ENCODE peak calls at places on chromosomes 3 and 15, in seven cellular contexts. One of them, this sample, is unnamed.

GRCh38 chr3:163521261-163521660 is 1557.0 kb downstream of the SI start:
- DNase-seq in stomach: no peak
- DNase-seq in thoracic aorta: no peak
- DNase-seq in GM23248: no peak
- DNase-seq in gastrocnemius medialis: no peak
- DNase-seq in tibial nerve: no peak
- DNase-seq in CD4-positive, alpha-beta memory T cell: no peak
- DNase-seq in this sample: no peak

GRCh38 chr15:77855871-77856270 is 221.6 kb downstream of the TBC1D2B start:
- DNase-seq in stomach: no peak
- DNase-seq in thoracic aorta: no peak
- DNase-seq in GM23248: no peak
- DNase-seq in gastrocnemius medialis: no peak
- DNase-seq in tibial nerve: no peak
- DNase-seq in CD4-positive, alpha-beta memory T cell: no peak
- DNase-seq in this sample: no peak

GRCh38 chr15:92438471-92438870 is 44.8 kb downstream of the ST8SIA2 start:
- DNase-seq in stomach: no peak
- DNase-seq in thoracic aorta: no peak
- DNase-seq in GM23248: no peak
- DNase-seq in gastrocnemius medialis: no peak
- DNase-seq in tibial nerve: no peak
- DNase-seq in CD4-positive, alpha-beta memory T cell: no peak
- DNase-seq in this sample: no peak

GRCh38 chr3:173396191-173397041 is 1.1 kb upstream of the NLGN1 start:
- DNase-seq in stomach: no peak
- DNase-seq in thoracic aorta: no peak
- DNase-seq in GM23248: peak; percentile 36
- DNase-seq in gastrocnemius medialis: no peak
- DNase-seq in tibial nerve: peak; percentile 6
- DNase-seq in CD4-positive, alpha-beta memory T cell: no peak
- DNase-seq in this sample: no peak

GRCh38 chr15:73081321-73081958 is 29.2 kb downstream of the NEO1 start:
- DNase-seq in stomach: no peak
- DNase-seq in thoracic aorta: no peak
- DNase-seq in GM23248: peak; percentile 77
- DNase-seq in gastrocnemius medialis: no peak
- DNase-seq in tibial nerve: peak; percentile 48
- DNase-seq in CD4-positive, alpha-beta memory T cell: peak; percentile 40
- DNase-seq in this sample: no peak

GRCh38 chr3:53938645-53939044 is 47.0 kb upstream of the SELENOK start:
- DNase-seq in stomach: peak; percentile 43
- DNase-seq in thoracic aorta: no peak
- DNase-seq in GM23248: peak; percentile 74
- DNase-seq in gastrocnemius medialis: peak; percentile 11
- DNase-seq in tibial nerve: peak; percentile 58
- DNase-seq in CD4-positive, alpha-beta memory T cell: peak; percentile 12
- DNase-seq in this sample: no peak

GRCh38 chr3:129888739-129889138 is 4.8 kb downstream of the TMCC1 start:
- DNase-seq in stomach: no peak
- DNase-seq in thoracic aorta: no peak
- DNase-seq in GM23248: peak; percentile 82
- DNase-seq in gastrocnemius medialis: no peak
- DNase-seq in tibial nerve: no peak
- DNase-seq in CD4-positive, alpha-beta memory T cell: no peak
- DNase-seq in this sample: no peak

GRCh38 chr3:126355251-126355650 is 2.0 kb downstream of the KLF15 start:
- DNase-seq in stomach: no peak
- DNase-seq in thoracic aorta: no peak
- DNase-seq in GM23248: no peak
- DNase-seq in gastrocnemius medialis: peak; percentile 33
- DNase-seq in tibial nerve: no peak
- DNase-seq in CD4-positive, alpha-beta memory T cell: no peak
- DNase-seq in this sample: no peak

GRCh38 chr3:153547984-153548383 is 386.0 kb downstream of the RAP2B start:
- DNase-seq in stomach: no peak
- DNase-seq in thoracic aorta: no peak
- DNase-seq in GM23248: no peak
- DNase-seq in gastrocnemius medialis: no peak
- DNase-seq in tibial nerve: no peak
- DNase-seq in CD4-positive, alpha-beta memory T cell: no peak
- DNase-seq in this sample: no peak

GRCh38 chr15:41483115-41483514 is 10.6 kb upstream of the ITPKA start:
- DNase-seq in stomach: no peak
- DNase-seq in thoracic aorta: no peak
- DNase-seq in GM23248: no peak
- DNase-seq in gastrocnemius medialis: no peak
- DNase-seq in tibial nerve: no peak
- DNase-seq in CD4-positive, alpha-beta memory T cell: peak; percentile 31
- DNase-seq in this sample: no peak

GRCh38 chr3:69784854-69785523 is 45.7 kb downstream of the MITF start:
- DNase-seq in stomach: no peak
- DNase-seq in thoracic aorta: peak; percentile 21
- DNase-seq in GM23248: peak; percentile 93
- DNase-seq in gastrocnemius medialis: peak; percentile 84
- DNase-seq in tibial nerve: no peak
- DNase-seq in CD4-positive, alpha-beta memory T cell: no peak
- DNase-seq in this sample: peak; percentile 79

GRCh38 chr3:194058189-194058571 is 77.8 kb upstream of the HES1 start:
- DNase-seq in stomach: peak; percentile 54
- DNase-seq in thoracic aorta: no peak
- DNase-seq in GM23248: peak; percentile 66
- DNase-seq in gastrocnemius medialis: peak; percentile 88
- DNase-seq in tibial nerve: no peak
- DNase-seq in CD4-positive, alpha-beta memory T cell: no peak
- DNase-seq in this sample: peak; percentile 43

GRCh38 chr15:76576526-76577279 is 240.1 kb downstream of the ISL2 start:
- DNase-seq in stomach: peak; percentile 90
- DNase-seq in thoracic aorta: peak; percentile 25
- DNase-seq in GM23248: peak; percentile 49
- DNase-seq in gastrocnemius medialis: peak; percentile 28
- DNase-seq in tibial nerve: peak; percentile 68
- DNase-seq in CD4-positive, alpha-beta memory T cell: no peak
- DNase-seq in this sample: peak; percentile 69

GRCh38 chr3:24684506-24685023 is 189.9 kb upstream of the THRB start:
- DNase-seq in stomach: no peak
- DNase-seq in thoracic aorta: no peak
- DNase-seq in GM23248: no peak
- DNase-seq in gastrocnemius medialis: peak; percentile 26
- DNase-seq in tibial nerve: no peak
- DNase-seq in CD4-positive, alpha-beta memory T cell: no peak
- DNase-seq in this sample: no peak

GRCh38 chr15:69398541-69398940 is 15.6 kb upstream of the KIF23 start:
- DNase-seq in stomach: no peak
- DNase-seq in thoracic aorta: no peak
- DNase-seq in GM23248: peak; percentile 75
- DNase-seq in gastrocnemius medialis: no peak
- DNase-seq in tibial nerve: no peak
- DNase-seq in CD4-positive, alpha-beta memory T cell: no peak
- DNase-seq in this sample: no peak

GRCh38 chr3:47380601-47381316 is at the start of gene PTPN23:
- DNase-seq in stomach: peak; percentile 99
- DNase-seq in thoracic aorta: peak; percentile 94
- DNase-seq in GM23248: peak; percentile 99
- DNase-seq in gastrocnemius medialis: peak; percentile 99
- DNase-seq in tibial nerve: peak; percentile 96
- DNase-seq in CD4-positive, alpha-beta memory T cell: peak; percentile 98
- DNase-seq in this sample: peak; percentile 99

GRCh38 chr3:47378869-47379268 is 2.0 kb upstream of the PTPN23 start:
- DNase-seq in stomach: no peak
- DNase-seq in thoracic aorta: no peak
- DNase-seq in GM23248: no peak
- DNase-seq in gastrocnemius medialis: no peak
- DNase-seq in tibial nerve: no peak
- DNase-seq in CD4-positive, alpha-beta memory T cell: no peak
- DNase-seq in this sample: no peak

GRCh38 chr3:47379488-47379899 is 1.3 kb upstream of the PTPN23 start:
- DNase-seq in stomach: no peak
- DNase-seq in thoracic aorta: no peak
- DNase-seq in GM23248: no peak
- DNase-seq in gastrocnemius medialis: no peak
- DNase-seq in tibial nerve: no peak
- DNase-seq in CD4-positive, alpha-beta memory T cell: no peak
- DNase-seq in this sample: no peak

GRCh38 chr3:47380026-47380600 is 708 bp upstream of the PTPN23 start:
- DNase-seq in stomach: no peak
- DNase-seq in thoracic aorta: no peak
- DNase-seq in GM23248: no peak
- DNase-seq in gastrocnemius medialis: no peak
- DNase-seq in tibial nerve: no peak
- DNase-seq in CD4-positive, alpha-beta memory T cell: no peak
- DNase-seq in this sample: no peak

DNA sequence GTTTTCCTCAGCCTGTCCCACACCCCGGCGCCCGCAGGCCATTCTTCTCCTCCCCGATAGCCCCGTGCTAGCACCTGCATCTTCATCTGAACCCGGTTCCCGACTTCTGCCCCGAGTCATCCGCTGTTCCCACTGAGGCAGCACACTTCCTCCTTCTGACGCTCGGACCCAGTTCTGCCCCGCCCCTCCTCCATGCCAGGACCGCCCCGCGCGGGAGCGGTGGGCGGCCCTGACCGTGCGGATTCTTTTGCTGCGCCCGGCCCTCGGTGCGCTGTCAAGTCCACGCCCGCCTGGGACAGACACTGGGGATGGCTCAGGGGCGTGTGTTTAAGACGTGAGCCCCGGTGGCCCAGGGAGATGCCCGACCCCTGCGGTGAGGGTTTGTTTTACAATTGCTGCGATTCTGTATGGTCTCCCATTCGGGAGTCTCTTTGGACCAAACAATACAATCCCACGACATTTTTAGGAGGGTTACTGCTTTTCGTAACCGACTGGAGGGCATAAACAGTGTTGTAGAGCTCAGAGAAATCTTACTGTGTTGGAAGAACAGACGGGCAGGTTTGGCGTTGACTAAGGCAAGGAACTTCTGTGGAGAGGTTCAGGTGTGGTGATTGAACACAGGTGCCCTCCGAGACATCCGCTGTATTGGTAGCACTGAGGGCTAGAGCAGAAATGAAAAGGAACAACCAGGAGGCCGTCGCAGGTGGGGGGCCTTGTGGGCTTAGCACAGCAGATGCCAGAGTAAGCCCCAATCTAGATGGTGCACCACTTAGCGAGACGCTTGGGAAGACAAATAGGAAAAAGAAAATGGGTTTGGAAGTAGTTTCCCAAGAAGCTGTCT is 716 bp downstream of the PTPN23 start:
- DNase-seq in stomach: peak; percentile 82
- DNase-seq in thoracic aorta: peak; percentile 56
- DNase-seq in GM23248: peak; percentile 97
- DNase-seq in gastrocnemius medialis: peak; percentile 74
- DNase-seq in tibial nerve: peak; percentile 80
- DNase-seq in CD4-positive, alpha-beta memory T cell: peak; percentile 49
- DNase-seq in this sample: peak; percentile 86
- H3K4me1 ChIP-seq in stomach: peaks cover 82% of the 10 kb centered on the region
- H3K4me1 ChIP-seq in thoracic aorta: peaks cover 11% of the 10 kb centered on the region
- H3K4me1 ChIP-seq in GM23248: peaks cover 12% of the 10 kb centered on the region
- H3K4me1 ChIP-seq in gastrocnemius medialis: peaks cover 44% of the 10 kb centered on the region
- H3K4me1 ChIP-seq in tibial nerve: peaks cover 18% of the 10 kb centered on the region
- H3K4me1 ChIP-seq in CD4-positive, alpha-beta memory T cell: peaks cover 43% of the 10 kb centered on the region
- H3K4me1 ChIP-seq in this sample: peaks cover 8% of the 10 kb centered on the region

DNA sequence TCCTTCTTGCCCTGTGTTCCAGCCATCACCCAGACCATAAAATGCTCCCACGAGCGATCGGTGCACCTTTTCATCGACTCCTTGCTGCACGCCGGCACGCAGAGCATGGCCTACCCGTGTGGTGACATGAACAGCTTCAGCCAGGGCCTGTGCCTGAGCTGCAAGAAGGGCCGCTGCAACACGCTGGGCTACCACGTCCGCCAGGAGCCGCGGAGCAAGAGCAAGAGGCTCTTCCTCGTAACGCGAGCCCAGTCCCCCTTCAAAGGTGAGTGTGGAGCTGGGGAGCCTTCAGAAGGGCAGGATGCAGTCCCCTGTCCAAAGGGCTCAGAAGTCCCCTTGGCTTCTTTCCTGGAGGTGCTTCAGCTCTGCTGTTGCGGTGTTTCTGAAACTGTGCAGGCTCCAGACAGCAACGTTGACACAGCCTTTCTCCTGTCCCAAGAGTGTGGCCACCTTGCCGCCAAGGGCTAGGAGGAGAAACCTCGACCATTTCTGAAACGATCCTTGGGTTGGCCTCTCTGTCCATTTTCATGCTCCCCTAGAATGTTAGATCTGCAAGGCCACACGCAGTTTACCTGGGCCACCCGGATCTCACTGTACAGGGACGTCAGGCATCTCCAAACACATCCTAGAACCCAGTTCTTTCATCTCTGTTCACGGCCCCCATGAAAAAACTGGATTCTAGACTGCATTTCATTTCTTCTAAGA is 116.7 kb downstream of the LIPC start:
- DNase-seq in stomach: peak; percentile 11
- DNase-seq in thoracic aorta: no peak
- DNase-seq in GM23248: no peak
- DNase-seq in gastrocnemius medialis: no peak
- DNase-seq in tibial nerve: no peak
- DNase-seq in CD4-positive, alpha-beta memory T cell: no peak
- DNase-seq in this sample: no peak
- H3K4me1 ChIP-seq in stomach: peaks cover 29% of the 10 kb centered on the region
- H3K4me1 ChIP-seq in thoracic aorta: peaks cover 12% of the 10 kb centered on the region
- H3K4me1 ChIP-seq in GM23248: peaks cover 40% of the 10 kb centered on the region
- H3K4me1 ChIP-seq in gastrocnemius medialis: peaks cover 36% of the 10 kb centered on the region
- H3K4me1 ChIP-seq in tibial nerve: peaks cover 18% of the 10 kb centered on the region
- H3K4me1 ChIP-seq in CD4-positive, alpha-beta memory T cell: peaks cover 19% of the 10 kb centered on the region
- H3K4me1 ChIP-seq in this sample: peaks cover 4% of the 10 kb centered on the region

GRCh38 chr3:46927718-46928073 is 48.8 kb downstream of the CCDC12 start:
- DNase-seq in stomach: no peak
- DNase-seq in thoracic aorta: no peak
- DNase-seq in GM23248: no peak
- DNase-seq in gastrocnemius medialis: peak; percentile 7
- DNase-seq in tibial nerve: no peak
- DNase-seq in CD4-positive, alpha-beta memory T cell: no peak
- DNase-seq in this sample: no peak
- H3K4me1 ChIP-seq in stomach: peaks cover 97% of the 10 kb centered on the region
- H3K4me1 ChIP-seq in thoracic aorta: peaks cover 50% of the 10 kb centered on the region
- H3K4me1 ChIP-seq in GM23248: peaks cover 20% of the 10 kb centered on the region
- H3K4me1 ChIP-seq in gastrocnemius medialis: peaks cover 79% of the 10 kb centered on the region
- H3K4me1 ChIP-seq in tibial nerve: peaks cover 64% of the 10 kb centered on the region
- H3K4me1 ChIP-seq in CD4-positive, alpha-beta memory T cell: peaks cover 69% of the 10 kb centered on the region
- H3K4me1 ChIP-seq in this sample: peaks cover 43% of the 10 kb centered on the region

DNA sequence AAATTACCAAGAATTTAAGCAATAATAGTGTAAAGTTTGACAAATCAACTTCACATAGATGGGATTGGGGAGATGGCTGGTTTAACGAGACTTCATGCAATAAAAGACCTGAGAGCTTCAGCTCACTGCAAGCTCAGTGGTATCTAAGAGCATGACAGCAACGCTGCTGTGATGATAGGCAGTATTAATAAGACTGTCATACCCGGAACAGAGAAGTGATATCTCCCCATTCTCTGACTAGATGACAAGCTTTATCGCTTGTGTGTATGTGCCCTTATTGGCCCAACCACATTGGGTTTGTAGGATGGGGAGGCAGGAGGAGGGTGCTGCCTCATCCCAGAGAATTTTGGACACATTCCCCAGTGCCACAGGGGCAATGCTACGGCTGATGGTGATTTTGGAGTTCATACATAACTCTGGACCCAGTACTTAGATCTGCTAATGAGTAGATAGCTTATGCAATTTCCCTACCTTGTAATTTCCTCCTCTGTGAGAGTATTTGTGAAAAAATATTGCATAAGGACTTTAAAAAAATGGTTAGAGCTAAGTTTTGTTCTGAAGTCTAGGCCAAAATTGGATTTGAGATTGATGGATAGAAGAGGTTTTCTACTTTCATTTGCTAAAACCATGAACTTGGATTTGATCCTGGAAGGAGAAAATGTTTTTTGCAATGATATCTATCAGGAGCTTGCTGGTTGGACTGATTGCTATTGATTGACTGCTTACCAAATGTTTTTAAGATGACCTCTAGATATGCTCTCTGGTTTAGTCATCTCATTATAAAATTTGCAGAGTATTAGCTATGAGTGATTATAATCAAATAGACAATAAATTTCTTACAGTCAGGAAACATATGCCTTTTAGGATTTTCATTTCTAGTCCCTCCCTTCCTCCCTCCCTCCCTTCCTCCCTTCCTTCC is 14.0 kb upstream of the TMEM212 start:
- DNase-seq in stomach: no peak
- DNase-seq in thoracic aorta: no peak
- DNase-seq in GM23248: no peak
- DNase-seq in gastrocnemius medialis: no peak
- DNase-seq in tibial nerve: no peak
- DNase-seq in CD4-positive, alpha-beta memory T cell: no peak
- DNase-seq in this sample: no peak
- H3K4me1 ChIP-seq in stomach: peaks cover 41% of the 10 kb centered on the region
- H3K4me1 ChIP-seq in thoracic aorta: peaks cover 3% of the 10 kb centered on the region
- H3K4me1 ChIP-seq in GM23248: peaks cover 42% of the 10 kb centered on the region
- H3K4me1 ChIP-seq in gastrocnemius medialis: peaks cover 5% of the 10 kb centered on the region
- H3K4me1 ChIP-seq in tibial nerve: peaks cover 13% of the 10 kb centered on the region
- H3K4me1 ChIP-seq in CD4-positive, alpha-beta memory T cell: peaks cover 4% of the 10 kb centered on the region
- H3K4me1 ChIP-seq in this sample: peaks cover 8% of the 10 kb centered on the region

This sample was measured in lung.